ENCODE peak calls at places on chromosomes 3 and 15, in six cellular contexts. P, Q, W, I, Z and C are unnamed samples.

GRCh38 chr15:66895794-66896453 is 169.5 kb upstream of the SMAD3 start:
- DNase-seq in Q (no peak), P (no peak), W (no peak), I (no peak), Z (no peak), C (no peak)

GRCh38 chr3:171415070-171415469 is 45.1 kb downstream of the TNIK start:
- DNase-seq in I (peak), W (no peak), P (no peak), Z (no peak), Q (no peak), C (no peak)

GRCh38 chr3:171358891-171359218 is 101.3 kb downstream of the TNIK start:
- DNase-seq in Q (no peak), W (no peak), I (no peak), P (no peak), Z (no peak), C (no peak)

GRCh38 chr3:73509812-73510211 is 114.9 kb downstream of the PDZRN3 start:
- DNase-seq in W (no peak), P (no peak), Z (peak), Q (no peak), I (no peak), C (no peak)

GRCh38 chr15:31457161-31457560 is 130.5 kb downstream of the KLF13 start:
- DNase-seq in W (no peak), P (no peak), I (peak), Q (no peak), Z (no peak), C (no peak)

GRCh38 chr15:76514292-76514691 is 177.7 kb downstream of the ISL2 start:
- DNase-seq in W (no peak), P (no peak), I (no peak), Z (no peak), Q (no peak), C (no peak)

GRCh38 chr3:17645074-17645698 is 97.2 kb downstream of the TBC1D5 start:
- DNase-seq in W (peak), P (peak), I (peak), Z (peak), Q (no peak), C (peak)

GRCh38 chr3:68070186-68070585 is 415.8 kb upstream of the SUCLG2 start:
- DNase-seq in Z (no peak), I (no peak), P (no peak), W (no peak), Q (no peak), C (no peak)

GRCh38 chr3:129673897-129674797 is 67.7 kb upstream of the PLXND1 start:
- DNase-seq in Q (no peak), P (no peak), I (peak), Z (no peak), W (no peak), C (no peak)

GRCh38 chr15:60569596-60569995 is 90.7 kb upstream of the ICE2 start:
- DNase-seq in W (no peak), Q (no peak), Z (no peak), I (no peak), P (no peak), C (no peak)

GRCh38 chr15:39918688-39919385 is 1.2 kb downstream of the GPR176 start:
- DNase-seq in W (no peak), Z (no peak), Q (no peak), I (peak), P (no peak), C (no peak)

GRCh38 chr15:51931638-51932037 is 39.9 kb downstream of the LEO1 start:
- DNase-seq in W (no peak), P (no peak), Z (no peak), I (peak), Q (no peak), C (no peak)

GRCh38 chr3:110343945-110344344 is 727.7 kb upstream of the NECTIN3 start:
- DNase-seq in P (no peak), Z (no peak), I (no peak), Q (no peak), W (no peak), C (no peak)

GRCh38 chr3:72189344-72189743 is 404.4 kb upstream of the PROK2 start:
- DNase-seq in P (no peak), I (no peak), Z (no peak), Q (no peak), W (no peak), C (no peak)

GRCh38 chr15:71295242-71296031 is 180.2 kb downstream of the THSD4 start:
- DNase-seq in Q (no peak), W (peak), P (peak), I (peak), Z (peak), C (no peak)

GRCh38 chr3:16498130-16498890 is 15.2 kb downstream of the RFTN1 start:
- DNase-seq in P (no peak), W (no peak), Q (no peak), Z (no peak), I (no peak), C (no peak)

GRCh38 chr15:67433495-67434099 is 87.3 kb upstream of the C15orf61 start:
- DNase-seq in Q (no peak), W (no peak), P (peak), I (peak), Z (peak), C (no peak)

GRCh38 chr3:173688216-173688842 is 290.8 kb downstream of the NLGN1 start:
- DNase-seq in P (no peak), W (no peak), I (no peak), Q (no peak), Z (no peak), C (no peak)

GRCh38 chr3:16516695-16517481 is 3.4 kb upstream of the RFTN1 start:
- DNase-seq in I (peak), Z (peak), Q (no peak), W (no peak), P (no peak), C (no peak)

GRCh38 chr3:42693530-42693930 is 8.2 kb downstream of the KLHL40 start:
- DNase-seq in P (no peak), Z (no peak), I (no peak), Q (no peak), W (no peak), C (no peak)

GRCh38 chr15:37229855-37230254 is 129.5 kb upstream of the MEIS2 start:
- DNase-seq in P (no peak), W (no peak), I (no peak), Q (no peak), Z (no peak), C (no peak)

GRCh38 chr15:96270581-96271172 is 59.8 kb upstream of the NR2F2 start:
- DNase-seq in P (no peak), W (no peak), I (peak), Q (no peak), Z (no peak), C (no peak)

GRCh38 chr3:178480795-178481194 is 55.4 kb upstream of the KCNMB2 start:
- DNase-seq in W (no peak), Z (no peak), Q (no peak), P (no peak), I (no peak), C (no peak)

GRCh38 chr15:89806565-89807550 is 7.8 kb downstream of the ANPEP start:
- DNase-seq in P (no peak), I (no peak), W (no peak), Q (no peak), Z (no peak), C (no peak)

GRCh38 chr3:13113346-13114335 is 40.4 kb upstream of the IQSEC1 start:
- DNase-seq in I (no peak), P (no peak), Q (no peak), W (no peak), Z (no peak), C (no peak)

GRCh38 chr3:42349765-42350594 is 60.4 kb downstream of the LYZL4 start:
- DNase-seq in Z (no peak), P (no peak), W (no peak), Q (no peak), I (no peak), C (no peak)

GRCh38 chr3:169940486-169941181 is 26.0 kb upstream of the SEC62 start:
- DNase-seq in I (no peak), W (no peak), Q (no peak), Z (no peak), P (no peak), C (no peak)

GRCh38 chr15:85582719-85583089 is 202.3 kb downstream of the AKAP13 start:
- DNase-seq in Z (no peak), Q (no peak), W (no peak), P (no peak), I (no peak), C (peak)

GRCh38 chr3:102905826-102906225 is 471.0 kb downstream of the ZPLD1 start:
- DNase-seq in Z (no peak), I (peak), Q (no peak), P (no peak), W (no peak), C (no peak)

GRCh38 chr3:168624892-168625291 is 529.2 kb upstream of the GOLIM4 start:
- DNase-seq in P (no peak), W (no peak), Z (no peak), Q (no peak), I (no peak), C (no peak)

GRCh38 chr3:71087109-71088018 is 496.2 kb downstream of the FOXP1 start:
- DNase-seq in Z (no peak), I (no peak), Q (no peak), W (no peak), P (no peak), C (peak)

GRCh38 chr3:113948015-113948917 is 453 bp downstream of the ZDHHC23 start:
- DNase-seq in I (peak), P (peak), Z (no peak), W (no peak), Q (no peak), C (peak)

GRCh38 chr3:143973352-143974021 is 1.9 kb downstream of the DIPK2A start:
- DNase-seq in W (no peak), P (peak), I (peak), Z (no peak), Q (no peak), C (no peak)

GRCh38 chr15:57865294-57865693 is 158.8 kb downstream of the POLR2M start:
- DNase-seq in Q (no peak), P (no peak), W (no peak), Z (no peak), I (no peak), C (no peak)

GRCh38 chr15:57862761-57863160 is 156.2 kb downstream of the POLR2M start:
- DNase-seq in I (no peak), W (no peak), P (no peak), Q (no peak), Z (no peak), C (no peak)

GRCh38 chr15:57861805-57862586 is 155.5 kb downstream of the POLR2M start:
- DNase-seq in Z (peak), P (no peak), W (no peak), Q (no peak), I (peak), C (no peak)

GRCh38 chr15:57867970-57868791 is 161.7 kb downstream of the POLR2M start:
- DNase-seq in Z (no peak), W (no peak), I (no peak), P (no peak), Q (no peak), C (no peak)

GRCh38 chr15:57866149-57866736 is 159.7 kb downstream of the POLR2M start:
- DNase-seq in W (no peak), I (no peak), Q (no peak), Z (no peak), P (peak), C (peak)
- H3K27ac ChIP-seq in W (no peak), I (no peak), Q (no peak), Z (no peak), P (no peak), C (no peak)

DNA sequence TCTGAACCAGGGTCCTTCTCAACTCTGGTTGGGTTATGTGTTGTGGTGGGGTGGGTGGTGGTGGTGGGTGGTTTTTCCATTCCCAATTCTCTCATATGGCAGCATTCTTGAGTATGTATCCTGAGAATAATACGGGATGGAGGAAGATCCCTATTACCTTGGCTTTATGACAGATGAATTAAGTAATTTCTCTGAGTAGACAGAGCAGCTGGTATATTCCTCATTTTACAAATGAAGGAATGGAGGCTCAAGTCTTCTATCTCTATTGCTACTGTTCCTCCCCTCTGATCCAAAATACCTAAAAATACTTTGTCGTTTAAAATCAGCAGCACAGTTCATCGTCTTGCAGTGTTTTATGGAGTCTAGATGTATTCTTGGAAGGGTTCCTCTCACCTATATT is 10.4 kb downstream of the GYG1 start:
- DNase-seq in Z (no peak), W (no peak), Q (no peak), I (no peak), P (no peak), C (no peak)
- H3K27ac ChIP-seq in Z (no peak), W (no peak), Q (no peak), I (no peak), P (no peak), C (no peak)

GRCh38 chr3:133191818-133192217 is 153.6 kb downstream of the TMEM108 start:
- DNase-seq in W (no peak), Q (no peak), P (no peak), I (no peak), Z (no peak), C (no peak)
- H3K27ac ChIP-seq in W (no peak), Q (no peak), P (no peak), I (no peak), Z (no peak), C (no peak)

GRCh38 chr3:184352897-184353545 is 8.4 kb downstream of the CLCN2 start:
- DNase-seq in Q (no peak), P (no peak), Z (no peak), W (no peak), I (no peak), C (no peak)

GRCh38 chr3:184355261-184356012 is 6.0 kb downstream of the CLCN2 start:
- DNase-seq in W (no peak), P (no peak), I (no peak), Z (no peak), Q (no peak), C (no peak)

GRCh38 chr3:184354121-184354728 is 7.2 kb downstream of the CLCN2 start:
- DNase-seq in Z (no peak), P (peak), Q (no peak), W (no peak), I (no peak), C (peak)

GRCh38 chr3:184353546-184353941 is 7.9 kb downstream of the CLCN2 start:
- DNase-seq in Q (no peak), W (no peak), Z (no peak), P (no peak), I (no peak), C (no peak)

GRCh38 chr3:184354740-184355139 is 6.7 kb downstream of the CLCN2 start:
- DNase-seq in I (no peak), Q (no peak), Z (no peak), W (no peak), P (no peak), C (no peak)
- H3K27ac ChIP-seq in I (no peak), Q (no peak), Z (no peak), W (no peak), P (no peak), C (no peak)

GRCh38 chr3:186929186-186929585 is 1.1 kb upstream of the ST6GAL1 start:
- DNase-seq in Z (no peak), W (no peak), I (peak), Q (no peak), P (peak), C (no peak)
- H3K27ac ChIP-seq in Z (no peak), W (no peak), I (no peak), Q (no peak), P (peak), C (no peak)

GRCh38 chr3:30632521-30632920 is 26.1 kb downstream of the TGFBR2 start:
- DNase-seq in Q (no peak), Z (no peak), I (no peak), W (no peak), P (no peak), C (no peak)

GRCh38 chr3:30633718-30634117 is 27.3 kb downstream of the TGFBR2 start:
- DNase-seq in P (no peak), Q (no peak), Z (no peak), I (no peak), W (no peak), C (no peak)

GRCh38 chr3:30637310-30638227 is 31.2 kb downstream of the TGFBR2 start:
- DNase-seq in I (no peak), Z (no peak), P (no peak), Q (no peak), W (no peak), C (no peak)

GRCh38 chr3:30632065-30632464 is 25.7 kb downstream of the TGFBR2 start:
- DNase-seq in Q (no peak), P (no peak), Z (no peak), I (no peak), W (no peak), C (no peak)

GRCh38 chr3:30635072-30635471 is 28.7 kb downstream of the TGFBR2 start:
- DNase-seq in Z (no peak), W (no peak), I (no peak), P (no peak), Q (no peak), C (no peak)
- H3K27ac ChIP-seq in Z (no peak), W (no peak), I (no peak), P (no peak), Q (no peak), C (peak)

DNA sequence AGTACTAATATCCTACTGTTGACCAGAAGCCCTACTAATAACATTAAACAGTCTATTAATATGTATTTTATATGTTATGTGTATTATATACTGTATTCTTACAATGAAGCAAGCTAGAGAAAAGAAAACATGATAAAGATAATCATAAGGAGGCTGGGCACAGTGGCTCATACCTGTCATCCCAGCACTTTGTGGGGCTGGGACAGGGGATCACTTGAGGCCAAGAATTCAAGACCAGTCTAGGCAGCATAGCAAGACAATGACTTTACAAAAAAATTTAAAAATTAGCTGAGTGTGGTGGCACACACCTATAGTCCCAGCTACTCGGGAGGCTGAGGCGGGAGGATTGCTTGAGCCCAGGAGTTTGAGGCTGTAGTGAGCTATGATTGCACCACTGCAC is 8.9 kb upstream of the HERC1 start:
- DNase-seq in P (no peak), Z (no peak), Q (no peak), I (no peak), W (no peak), C (no peak)
- H3K27ac ChIP-seq in P (no peak), Z (no peak), Q (no peak), I (no peak), W (no peak), C (peak)

GRCh38 chr15:64597469-64597806 is 137.1 kb downstream of the ZNF609 start:
- DNase-seq in W (no peak), I (no peak), Z (no peak), P (no peak), Q (no peak), C (peak)

GRCh38 chr15:64600794-64601193 is 140.4 kb downstream of the ZNF609 start:
- DNase-seq in P (no peak), Z (no peak), I (no peak), W (no peak), Q (no peak), C (no peak)

GRCh38 chr15:64596701-64597468 is 136.5 kb downstream of the ZNF609 start:
- DNase-seq in Z (no peak), W (no peak), P (no peak), Q (no peak), I (no peak), C (peak)

GRCh38 chr15:64599716-64600115 is 139.3 kb downstream of the ZNF609 start:
- DNase-seq in P (no peak), Q (no peak), Z (no peak), W (no peak), I (peak), C (no peak)

GRCh38 chr15:64599226-64599625 is 138.8 kb downstream of the ZNF609 start:
- DNase-seq in Z (no peak), P (no peak), I (peak), Q (no peak), W (no peak), C (no peak)
- H3K27ac ChIP-seq in Z (no peak), P (no peak), I (peak), Q (no peak), W (no peak), C (no peak)

GRCh38 chr3:184658223-184658860 is 53.5 kb downstream of the MAGEF1 start:
- DNase-seq in W (no peak), Z (no peak), Q (no peak), P (no peak), I (no peak), C (no peak)
- H3K27ac ChIP-seq in W (no peak), Z (no peak), Q (no peak), P (no peak), I (peak), C (no peak)

DNA sequence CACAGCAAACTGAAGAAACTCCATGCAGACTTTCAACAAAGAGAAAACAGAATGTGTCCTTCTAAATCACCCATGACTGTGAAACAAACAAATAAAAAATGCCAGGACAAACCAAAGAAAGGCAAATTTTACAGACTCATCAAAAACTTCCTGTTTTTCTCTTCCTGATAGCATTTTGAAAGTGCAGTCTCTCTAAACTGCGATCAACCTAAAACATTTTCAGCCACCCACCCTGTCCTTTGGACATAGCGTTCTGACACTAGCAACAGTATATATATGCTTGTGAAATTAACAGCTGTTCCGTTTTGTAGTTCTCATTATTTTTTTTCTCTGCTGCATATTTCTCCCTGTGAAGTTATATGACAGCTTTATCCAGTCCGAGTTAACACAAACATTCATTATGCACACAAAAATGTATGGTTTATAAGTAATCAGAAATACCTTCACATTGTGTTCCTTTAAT is 151.7 kb downstream of the FBN1 start:
- DNase-seq in P (no peak), I (no peak), Q (no peak), W (no peak), Z (no peak), C (no peak)
- H3K27ac ChIP-seq in P (peak), I (peak), Q (peak), W (no peak), Z (peak), C (no peak)